ENCODE peak calls at places on chromosome 21, in ten cellular contexts. One of them, this sample, is unnamed.

GRCh38 chr21:39137248-39138186 is 45.7 kb downstream of the PSMG1 start:
- DNase-seq in kidney: no peak
- DNase-seq in neural crest cell: no peak
- DNase-seq in DND-41: peak
- DNase-seq in kidney epithelial cell: no peak
- DNase-seq in upper lobe of right lung: no peak
- DNase-seq in cardiac fibroblast: no peak
- DNase-seq in Peyer's patch: no peak
- DNase-seq in progenitor cell of endocrine pancreas: no peak
- DNase-seq in adrenal gland: peak
- DNase-seq in this sample: peak

GRCh38 chr21:44428281-44428942 is 26.9 kb upstream of the LRRC3 start:
- DNase-seq in cardiac fibroblast: peak
- DNase-seq in DND-41: no peak
- DNase-seq in adrenal gland: no peak
- DNase-seq in kidney epithelial cell: no peak
- DNase-seq in neural crest cell: no peak
- DNase-seq in Peyer's patch: peak
- DNase-seq in upper lobe of right lung: peak
- DNase-seq in progenitor cell of endocrine pancreas: peak
- DNase-seq in kidney: peak
- DNase-seq in this sample: no peak

GRCh38 chr21:46662765-46663500 is 27.5 kb downstream of the PRMT2 start:
- DNase-seq in DND-41: no peak
- DNase-seq in Peyer's patch: no peak
- DNase-seq in neural crest cell: no peak
- DNase-seq in progenitor cell of endocrine pancreas: no peak
- DNase-seq in kidney epithelial cell: no peak
- DNase-seq in adrenal gland: no peak
- DNase-seq in cardiac fibroblast: no peak
- DNase-seq in kidney: no peak
- DNase-seq in upper lobe of right lung: no peak
- DNase-seq in this sample: no peak

GRCh38 chr21:16258834-16259611 is 529.2 kb downstream of the USP25 start:
- DNase-seq in Peyer's patch: no peak
- DNase-seq in DND-41: no peak
- DNase-seq in progenitor cell of endocrine pancreas: no peak
- DNase-seq in adrenal gland: no peak
- DNase-seq in cardiac fibroblast: no peak
- DNase-seq in neural crest cell: no peak
- DNase-seq in kidney epithelial cell: no peak
- DNase-seq in kidney: no peak
- DNase-seq in upper lobe of right lung: no peak
- DNase-seq in this sample: no peak

GRCh38 chr21:17660862-17661261 is 48.2 kb upstream of the BTG3 start:
- DNase-seq in kidney: no peak
- DNase-seq in neural crest cell: no peak
- DNase-seq in cardiac fibroblast: no peak
- DNase-seq in upper lobe of right lung: no peak
- DNase-seq in kidney epithelial cell: no peak
- DNase-seq in DND-41: no peak
- DNase-seq in Peyer's patch: no peak
- DNase-seq in adrenal gland: peak
- DNase-seq in progenitor cell of endocrine pancreas: no peak
- DNase-seq in this sample: no peak

GRCh38 chr21:44793269-44794030 is 8.2 kb downstream of the UBE2G2 start:
- DNase-seq in kidney: no peak
- DNase-seq in neural crest cell: peak
- DNase-seq in Peyer's patch: peak
- DNase-seq in progenitor cell of endocrine pancreas: peak
- DNase-seq in DND-41: peak
- DNase-seq in cardiac fibroblast: peak
- DNase-seq in upper lobe of right lung: no peak
- DNase-seq in kidney epithelial cell: no peak
- DNase-seq in adrenal gland: peak
- DNase-seq in this sample: peak

GRCh38 chr21:45632165-45632896 is 11.2 kb upstream of the PCBP3 start:
- DNase-seq in progenitor cell of endocrine pancreas: no peak
- DNase-seq in cardiac fibroblast: no peak
- DNase-seq in DND-41: no peak
- DNase-seq in kidney epithelial cell: no peak
- DNase-seq in Peyer's patch: peak
- DNase-seq in upper lobe of right lung: no peak
- DNase-seq in neural crest cell: no peak
- DNase-seq in adrenal gland: no peak
- DNase-seq in kidney: no peak
- DNase-seq in this sample: no peak

GRCh38 chr21:20451051-20451450 is 547.2 kb upstream of the NCAM2 start:
- DNase-seq in progenitor cell of endocrine pancreas: no peak
- DNase-seq in kidney: no peak
- DNase-seq in upper lobe of right lung: no peak
- DNase-seq in adrenal gland: no peak
- DNase-seq in neural crest cell: no peak
- DNase-seq in Peyer's patch: no peak
- DNase-seq in cardiac fibroblast: no peak
- DNase-seq in DND-41: no peak
- DNase-seq in kidney epithelial cell: no peak
- DNase-seq in this sample: peak

GRCh38 chr21:46040707-46041106 is 57.2 kb upstream of the COL6A2 start:
- DNase-seq in kidney epithelial cell: no peak
- DNase-seq in kidney: no peak
- DNase-seq in Peyer's patch: no peak
- DNase-seq in progenitor cell of endocrine pancreas: no peak
- DNase-seq in neural crest cell: no peak
- DNase-seq in adrenal gland: no peak
- DNase-seq in cardiac fibroblast: no peak
- DNase-seq in upper lobe of right lung: no peak
- DNase-seq in DND-41: no peak
- DNase-seq in this sample: no peak

GRCh38 chr21:29175408-29176147 is 45.1 kb downstream of the MAP3K7CL start:
- DNase-seq in kidney epithelial cell: no peak
- DNase-seq in cardiac fibroblast: peak
- DNase-seq in kidney: no peak
- DNase-seq in upper lobe of right lung: no peak
- DNase-seq in progenitor cell of endocrine pancreas: no peak
- DNase-seq in Peyer's patch: no peak
- DNase-seq in neural crest cell: no peak
- DNase-seq in DND-41: no peak
- DNase-seq in adrenal gland: no peak
- DNase-seq in this sample: peak

DNA sequence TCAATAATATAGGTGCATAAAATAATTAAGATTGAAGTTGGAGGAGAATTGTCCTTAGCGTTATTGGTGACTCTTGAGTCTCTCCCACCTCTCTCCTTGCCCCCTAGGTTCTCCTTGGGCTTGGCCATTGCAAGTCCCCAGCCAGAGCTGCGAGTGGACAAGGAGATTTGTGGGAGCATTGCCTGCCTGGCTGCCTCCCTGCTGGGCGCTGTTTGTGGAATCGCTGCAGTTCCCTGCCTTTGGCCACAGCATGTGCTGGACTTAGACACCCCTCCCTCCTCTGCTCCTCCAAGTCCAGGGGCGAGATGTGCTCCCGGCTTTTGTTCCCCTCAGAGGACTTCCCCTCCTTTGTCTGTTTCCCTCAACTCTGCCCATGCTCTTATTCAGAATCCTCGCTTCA is 21.9 kb upstream of the HUNK start:
- DNase-seq in adrenal gland: no peak
- DNase-seq in cardiac fibroblast: no peak
- DNase-seq in DND-41: no peak
- DNase-seq in progenitor cell of endocrine pancreas: no peak
- DNase-seq in neural crest cell: no peak
- DNase-seq in upper lobe of right lung: no peak
- DNase-seq in kidney epithelial cell: no peak
- DNase-seq in Peyer's patch: no peak
- DNase-seq in kidney: no peak
- DNase-seq in this sample: no peak
- TF ChIP-seq CTCF in adrenal gland: no peak
- TF ChIP-seq CTCF in cardiac fibroblast: no peak
- TF ChIP-seq CTCF in DND-41: no peak
- TF ChIP-seq CTCF in progenitor cell of endocrine pancreas: no peak
- TF ChIP-seq CTCF in neural crest cell: no peak
- TF ChIP-seq CTCF in upper lobe of right lung: no peak
- TF ChIP-seq CTCF in kidney epithelial cell: no peak
- TF ChIP-seq CTCF in Peyer's patch: no peak
- TF ChIP-seq CTCF in kidney: no peak
- TF ChIP-seq CTCF in this sample: no peak

GRCh38 chr21:26089730-26090129 is 80.8 kb downstream of the APP start:
- DNase-seq in DND-41: no peak
- DNase-seq in progenitor cell of endocrine pancreas: no peak
- DNase-seq in adrenal gland: no peak
- DNase-seq in kidney epithelial cell: no peak
- DNase-seq in Peyer's patch: no peak
- DNase-seq in cardiac fibroblast: no peak
- DNase-seq in kidney: no peak
- DNase-seq in neural crest cell: no peak
- DNase-seq in upper lobe of right lung: no peak
- DNase-seq in this sample: no peak

GRCh38 chr21:26087223-26087918 is 83.2 kb downstream of the APP start:
- DNase-seq in kidney epithelial cell: no peak
- DNase-seq in neural crest cell: no peak
- DNase-seq in progenitor cell of endocrine pancreas: no peak
- DNase-seq in DND-41: no peak
- DNase-seq in upper lobe of right lung: no peak
- DNase-seq in adrenal gland: no peak
- DNase-seq in Peyer's patch: no peak
- DNase-seq in kidney: no peak
- DNase-seq in cardiac fibroblast: no peak
- DNase-seq in this sample: no peak

GRCh38 chr21:26095131-26095530 is 75.4 kb downstream of the APP start:
- DNase-seq in Peyer's patch: no peak
- DNase-seq in kidney: no peak
- DNase-seq in progenitor cell of endocrine pancreas: no peak
- DNase-seq in DND-41: no peak
- DNase-seq in cardiac fibroblast: peak
- DNase-seq in kidney epithelial cell: no peak
- DNase-seq in upper lobe of right lung: no peak
- DNase-seq in adrenal gland: no peak
- DNase-seq in neural crest cell: no peak
- DNase-seq in this sample: no peak

GRCh38 chr21:26093094-26093493 is 77.5 kb downstream of the APP start:
- DNase-seq in upper lobe of right lung: no peak
- DNase-seq in cardiac fibroblast: peak
- DNase-seq in kidney epithelial cell: no peak
- DNase-seq in kidney: no peak
- DNase-seq in progenitor cell of endocrine pancreas: no peak
- DNase-seq in adrenal gland: no peak
- DNase-seq in DND-41: no peak
- DNase-seq in neural crest cell: no peak
- DNase-seq in Peyer's patch: no peak
- DNase-seq in this sample: no peak

DNA sequence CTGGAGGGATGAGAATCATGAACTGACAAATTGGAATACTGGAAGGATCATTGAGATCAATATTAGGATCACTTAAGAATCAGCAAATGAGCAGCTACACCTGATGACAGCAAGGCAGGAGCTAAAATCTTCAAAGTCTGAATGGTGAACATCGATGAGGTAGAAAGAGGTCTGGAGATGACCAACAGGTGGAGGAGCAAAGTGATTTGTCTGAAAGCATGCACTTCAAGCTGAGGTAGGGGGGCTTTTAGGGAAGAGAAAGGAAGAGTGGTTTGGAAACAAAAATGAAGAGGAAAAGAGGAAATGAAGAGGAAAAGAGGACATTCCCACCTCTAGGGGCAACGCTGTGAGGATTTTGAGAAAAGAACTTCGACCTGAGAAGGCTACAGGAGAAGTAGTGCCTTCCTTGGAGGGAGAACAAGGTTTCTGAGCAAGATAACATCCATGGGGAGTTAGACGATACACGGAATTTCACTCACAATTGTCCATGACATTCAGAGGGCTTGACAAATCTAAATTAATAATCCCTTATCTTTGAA is 79.0 kb downstream of the APP start:
- DNase-seq in neural crest cell: no peak
- DNase-seq in kidney epithelial cell: no peak
- DNase-seq in upper lobe of right lung: no peak
- DNase-seq in cardiac fibroblast: no peak
- DNase-seq in progenitor cell of endocrine pancreas: no peak
- DNase-seq in DND-41: no peak
- DNase-seq in Peyer's patch: no peak
- DNase-seq in adrenal gland: no peak
- DNase-seq in kidney: no peak
- DNase-seq in this sample: no peak
- TF ChIP-seq CTCF in neural crest cell: peak
- TF ChIP-seq CTCF in kidney epithelial cell: no peak
- TF ChIP-seq CTCF in upper lobe of right lung: no peak
- TF ChIP-seq CTCF in cardiac fibroblast: peak
- TF ChIP-seq CTCF in progenitor cell of endocrine pancreas: peak
- TF ChIP-seq CTCF in DND-41: no peak
- TF ChIP-seq CTCF in Peyer's patch: no peak
- TF ChIP-seq CTCF in adrenal gland: no peak
- TF ChIP-seq CTCF in kidney: no peak
- TF ChIP-seq CTCF in this sample: peak

GRCh38 chr21:22575165-22575584 is 1577.0 kb downstream of the NCAM2 start:
- DNase-seq in DND-41: peak
- DNase-seq in progenitor cell of endocrine pancreas: no peak
- DNase-seq in cardiac fibroblast: no peak
- DNase-seq in adrenal gland: no peak
- DNase-seq in neural crest cell: peak
- DNase-seq in kidney epithelial cell: no peak
- DNase-seq in Peyer's patch: no peak
- DNase-seq in upper lobe of right lung: no peak
- DNase-seq in kidney: no peak
- DNase-seq in this sample: peak
- TF ChIP-seq CTCF in DND-41: peak
- TF ChIP-seq CTCF in progenitor cell of endocrine pancreas: peak
- TF ChIP-seq CTCF in cardiac fibroblast: no peak
- TF ChIP-seq CTCF in adrenal gland: no peak
- TF ChIP-seq CTCF in neural crest cell: peak
- TF ChIP-seq CTCF in kidney epithelial cell: no peak
- TF ChIP-seq CTCF in Peyer's patch: no peak
- TF ChIP-seq CTCF in upper lobe of right lung: peak
- TF ChIP-seq CTCF in kidney: peak
- TF ChIP-seq CTCF in this sample: peak

GRCh38 chr21:36606292-36606982 is 92.5 kb upstream of the SIM2 start:
- DNase-seq in progenitor cell of endocrine pancreas: no peak
- DNase-seq in Peyer's patch: no peak
- DNase-seq in upper lobe of right lung: no peak
- DNase-seq in neural crest cell: no peak
- DNase-seq in kidney epithelial cell: no peak
- DNase-seq in adrenal gland: no peak
- DNase-seq in DND-41: no peak
- DNase-seq in kidney: no peak
- DNase-seq in cardiac fibroblast: no peak
- DNase-seq in this sample: no peak
- TF ChIP-seq CTCF in progenitor cell of endocrine pancreas: peak
- TF ChIP-seq CTCF in Peyer's patch: no peak
- TF ChIP-seq CTCF in upper lobe of right lung: no peak
- TF ChIP-seq CTCF in neural crest cell: no peak
- TF ChIP-seq CTCF in kidney epithelial cell: no peak
- TF ChIP-seq CTCF in adrenal gland: no peak
- TF ChIP-seq CTCF in DND-41: no peak
- TF ChIP-seq CTCF in kidney: no peak
- TF ChIP-seq CTCF in cardiac fibroblast: no peak
- TF ChIP-seq CTCF in this sample: no peak

DNA sequence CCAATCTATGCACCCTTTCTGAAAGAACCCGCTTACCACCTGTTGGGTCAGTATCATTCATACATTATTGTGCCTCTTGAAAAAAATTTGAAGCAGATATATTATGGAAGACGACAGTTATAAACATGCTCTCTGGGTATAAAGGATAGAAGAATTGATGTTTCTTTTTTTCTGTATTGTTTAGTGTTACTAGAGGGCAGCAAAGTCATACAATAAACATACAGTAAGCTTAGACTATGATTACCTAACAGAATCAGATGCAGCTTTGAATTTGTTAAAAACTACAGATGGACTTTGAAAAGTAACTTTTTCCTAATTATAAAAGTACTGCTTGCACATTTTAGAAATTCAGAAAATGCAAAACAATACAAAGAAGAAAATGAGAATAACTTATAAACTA is 11.1 kb upstream of the PAXBP1 start:
- DNase-seq in progenitor cell of endocrine pancreas: no peak
- DNase-seq in neural crest cell: no peak
- DNase-seq in adrenal gland: no peak
- DNase-seq in cardiac fibroblast: peak
- DNase-seq in Peyer's patch: no peak
- DNase-seq in kidney: no peak
- DNase-seq in upper lobe of right lung: no peak
- DNase-seq in kidney epithelial cell: no peak
- DNase-seq in DND-41: no peak
- DNase-seq in this sample: no peak
- TF ChIP-seq CTCF in progenitor cell of endocrine pancreas: no peak
- TF ChIP-seq CTCF in neural crest cell: no peak
- TF ChIP-seq CTCF in adrenal gland: no peak
- TF ChIP-seq CTCF in cardiac fibroblast: no peak
- TF ChIP-seq CTCF in Peyer's patch: no peak
- TF ChIP-seq CTCF in kidney: no peak
- TF ChIP-seq CTCF in upper lobe of right lung: no peak
- TF ChIP-seq CTCF in kidney epithelial cell: no peak
- TF ChIP-seq CTCF in DND-41: no peak
- TF ChIP-seq CTCF in this sample: peak